ENCODE peak calls at places on chromosomes 2 and 18, in eight cellular contexts. T is PC-3, W is GM20000, S is heart right ventricle, N is A549, Y is adrenal gland, B is endothelial cell, O is HFFc6. U is an unnamed sample.

GRCh38 chr2:35347561-35347960 is 1008.0 kb upstream of the CRIM1 start:
- DNase-seq in T (no peak), W (no peak), S (no peak), N (no peak), Y (no peak), B (no peak), O (no peak), U (no peak)

GRCh38 chr18:63161728-63162195 is 157.8 kb downstream of the BCL2 start:
- DNase-seq in T (peak; percentile 80), W (peak; percentile 74), S (no peak), N (peak; percentile 20), Y (peak; percentile 82), B (no peak), O (peak; percentile 77), U (peak; percentile 84)

GRCh38 chr18:56650944-56651770 is at the start of gene WDR7:
- DNase-seq in T (peak; percentile 96), W (peak; percentile 79), S (peak; percentile 94), N (peak; percentile 59), Y (peak; percentile 97), B (peak; percentile 90), O (peak; percentile 99), U (peak; percentile 99)

GRCh38 chr18:5309888-5310470 is 14.5 kb upstream of the ZBTB14 start:
- DNase-seq in T (no peak), W (peak; percentile 37), S (no peak), N (no peak), Y (no peak), B (no peak), O (no peak), U (no peak)

GRCh38 chr18:10995576-10995975 is 153.8 kb downstream of the PIEZO2 start:
- DNase-seq in T (no peak), W (no peak), S (no peak), N (no peak), Y (no peak), B (no peak), O (no peak), U (no peak)

GRCh38 chr2:172178035-172178434 is 75.3 kb upstream of the DLX2 start:
- DNase-seq in T (peak; percentile 82), W (no peak), S (no peak), N (no peak), Y (no peak), B (no peak), O (peak; percentile 71), U (no peak)

GRCh38 chr2:53896864-53897263 is 37.1 kb upstream of the GPR75 start:
- DNase-seq in T (peak; percentile 76), W (no peak), S (no peak), N (peak; percentile 18), Y (no peak), B (no peak), O (peak; percentile 55), U (no peak)

GRCh38 chr2:150264442-150264841 is 223.0 kb downstream of the RND3 start:
- DNase-seq in T (no peak), W (no peak), S (no peak), N (no peak), Y (no peak), B (no peak), O (no peak), U (no peak)

GRCh38 chr2:45823723-45824206 is 172.3 kb downstream of the PRKCE start:
- DNase-seq in T (peak; percentile 12), W (no peak), S (peak; percentile 79), N (no peak), Y (peak; percentile 24), B (no peak), O (no peak), U (no peak)

GRCh38 chr18:2898131-2898640 is 51.4 kb downstream of the EMILIN2 start:
- DNase-seq in T (peak; percentile 71), W (no peak), S (peak; percentile 23), N (no peak), Y (peak; percentile 30), B (no peak), O (peak; percentile 40), U (no peak)

GRCh38 chr2:202542142-202542541 is 92.6 kb upstream of the FAM117B start:
- DNase-seq in T (no peak), W (no peak), S (no peak), N (no peak), Y (no peak), B (no peak), O (no peak), U (no peak)

GRCh38 chr2:88748005-88748404 is 56.5 kb downstream of the RPIA start:
- DNase-seq in T (no peak), W (no peak), S (no peak), N (no peak), Y (no peak), B (no peak), O (no peak), U (no peak)

GRCh38 chr18:32439802-32440201 is 30.9 kb downstream of the GAREM1 start:
- DNase-seq in T (peak; percentile 2), W (no peak), S (no peak), N (peak; percentile 7), Y (no peak), B (peak; percentile 16), O (no peak), U (no peak)

GRCh38 chr2:86315084-86315483 is 22.3 kb downstream of the REEP1 start:
- DNase-seq in T (no peak), W (no peak), S (no peak), N (no peak), Y (no peak), B (no peak), O (no peak), U (peak; percentile 59)

GRCh38 chr2:55363636-55364035 is 56.0 kb downstream of the CCDC88A start:
- DNase-seq in T (no peak), W (no peak), S (no peak), N (no peak), Y (no peak), B (no peak), O (no peak), U (no peak)

GRCh38 chr2:238525990-238526389 is 99.3 kb downstream of the ASB1 start:
- DNase-seq in T (no peak), W (no peak), S (no peak), N (no peak), Y (no peak), B (no peak), O (no peak), U (no peak)

GRCh38 chr18:30004977-30005376 is 1037.6 kb downstream of the DSC3 start:
- DNase-seq in T (no peak), W (no peak), S (no peak), N (no peak), Y (no peak), B (no peak), O (no peak), U (no peak)

GRCh38 chr18:36811955-36812354 is 16.8 kb downstream of the TPGS2 start:
- DNase-seq in T (no peak), W (no peak), S (no peak), N (no peak), Y (no peak), B (no peak), O (peak; percentile 8), U (no peak)

GRCh38 chr2:20474757-20475566 is 28.1 kb downstream of the RHOB start:
- DNase-seq in T (no peak), W (no peak), S (no peak), N (no peak), Y (no peak), B (no peak), O (no peak), U (no peak)

GRCh38 chr2:56676966-56677365 is 493.2 kb downstream of the CCDC85A start:
- DNase-seq in T (no peak), W (no peak), S (no peak), N (no peak), Y (no peak), B (no peak), O (no peak), U (no peak)

GRCh38 chr18:76860411-76860810 is 38.1 kb downstream of the ZNF236 start:
- DNase-seq in T (no peak), W (no peak), S (no peak), N (no peak), Y (no peak), B (no peak), O (no peak), U (no peak)

GRCh38 chr2:102618452-102619413 is 620 bp upstream of the SLC9A2 start:
- DNase-seq in T (peak; percentile 43), W (peak; percentile 41), S (peak; percentile 15), N (peak; percentile 9), Y (peak; percentile 15), B (peak; percentile 24), O (no peak), U (peak; percentile 61)

GRCh38 chr18:24860978-24861680 is 400.7 kb downstream of the HRH4 start:
- DNase-seq in T (no peak), W (no peak), S (no peak), N (no peak), Y (no peak), B (no peak), O (no peak), U (no peak)

GRCh38 chr2:37635359-37636208 is 35.9 kb downstream of the CDC42EP3 start:
- DNase-seq in T (peak; percentile 16), W (no peak), S (no peak), N (no peak), Y (peak; percentile 29), B (no peak), O (peak; percentile 92), U (no peak)

GRCh38 chr18:45103319-45104070 is 422.8 kb downstream of the SETBP1 start:
- DNase-seq in T (no peak), W (no peak), S (no peak), N (no peak), Y (no peak), B (no peak), O (no peak), U (no peak)

GRCh38 chr2:142757111-142757510 is 120.4 kb upstream of the KYNU start:
- DNase-seq in T (no peak), W (no peak), S (no peak), N (no peak), Y (no peak), B (no peak), O (no peak), U (no peak)

GRCh38 chr2:191691016-191691725 is 13.2 kb downstream of the NABP1 start:
- DNase-seq in T (peak; percentile 92), W (peak; percentile 70), S (no peak), N (peak; percentile 68), Y (peak; percentile 48), B (peak; percentile 55), O (peak; percentile 84), U (peak; percentile 69)

GRCh38 chr18:48024009-48024512 is 93.6 kb upstream of the SMAD2 start:
- DNase-seq in T (no peak), W (no peak), S (no peak), N (no peak), Y (no peak), B (no peak), O (no peak), U (no peak)
- TF ChIP-seq CTCF in T (no peak), W (no peak), S (no peak), N (no peak), Y (no peak), B (no peak), O (no peak), U (no peak)

GRCh38 chr2:227748079-227748478 is 2.4 kb downstream of the SCYGR8 start:
- DNase-seq in T (peak; percentile 37), W (no peak), S (no peak), N (peak; percentile 10), Y (no peak), B (peak; percentile 36), O (no peak), U (peak; percentile 21)
- TF ChIP-seq CTCF in T (peak; percentile 66), W (no peak), S (peak; percentile 14), N (peak; percentile 39), Y (no peak), B (peak; percentile 64), O (peak; percentile 65), U (no peak)

GRCh38 chr2:165902929-165903328 is 50.6 kb downstream of the TTC21B start:
- DNase-seq in T (no peak), W (peak; percentile 4), S (no peak), N (no peak), Y (no peak), B (no peak), O (peak; percentile 13), U (no peak)
- TF ChIP-seq CTCF in T (peak; percentile 12), W (no peak), S (peak; percentile 24), N (no peak), Y (no peak), B (no peak), O (peak; percentile 20), U (no peak)

GRCh38 chr2:98438190-98439133 is 6.2 kb upstream of the INPP4A start:
- DNase-seq in T (no peak), W (peak; percentile 65), S (no peak), N (no peak), Y (no peak), B (no peak), O (no peak), U (no peak)
- TF ChIP-seq CTCF in T (no peak), W (no peak), S (no peak), N (no peak), Y (no peak), B (no peak), O (no peak), U (no peak)

U was measured in testis.